ENCODE peak calls at places on chromosomes 7 and 10, in five cellular contexts. T is GM23248; K is lung; G is activated naive CD4-positive, alpha-beta T cell; X is NCI-H524. U is an unnamed sample.

GRCh38 chr10:30039567-30039966 is 19.8 kb downstream of the JCAD start:
- DNase-seq in T (no peak), K (no peak), G (no peak), X (no peak), U (no peak)

GRCh38 chr7:47488205-47488968 is 93.5 kb downstream of the TNS3 start:
- DNase-seq in T (no peak), K (no peak), G (no peak), X (no peak), U (no peak)

GRCh38 chr10:89163265-89163995 is 43.7 kb downstream of the CH25H start:
- DNase-seq in T (peak), K (peak), G (peak), X (no peak), U (peak)

GRCh38 chr10:48363617-48364355 is 57.3 kb downstream of the MAPK8 start:
- DNase-seq in T (peak), K (peak), G (no peak), X (no peak), U (no peak)

GRCh38 chr10:11414314-11415038 is 197.0 kb downstream of the USP6NL start:
- DNase-seq in T (no peak), K (no peak), G (no peak), X (no peak), U (no peak)

GRCh38 chr10:63819753-63820347 is 298.6 kb downstream of the REEP3 start:
- DNase-seq in T (peak), K (peak), G (no peak), X (no peak), U (no peak)

GRCh38 chr10:45160266-45160665 is 155.1 kb downstream of the OR13A1 start:
- DNase-seq in T (peak), K (no peak), G (no peak), X (no peak), U (no peak)

GRCh38 chr7:109757713-109758112 is 1188.0 kb downstream of the DNAJB9 start:
- DNase-seq in T (no peak), K (no peak), G (no peak), X (no peak), U (no peak)

GRCh38 chr10:33635967-33636366 is 301.5 kb upstream of the NRP1 start:
- DNase-seq in T (no peak), K (no peak), G (no peak), X (no peak), U (no peak)

U was measured in naive thymus-derived CD4-positive, alpha-beta T cell.